ENCODE peak calls at places on chromosomes 1 and 21, in nine cellular contexts. A is fibroblast of mammary gland, E is stomach, X is fibroblast of lung, Z is coronary artery, W is PC-3, J is mucosa of descending colon, F is kidney, M is astrocyte of the spinal cord. D is an unnamed sample.
A peak's percentile ranks its signal among the peaks of the same experiment; 100 is the strongest.

GRCh38 chr1:50568782-50569181 is 145.5 kb upstream of the DMRTA2 start:
- DNase-seq in A (no peak), E (no peak), X (no peak), Z (no peak), W (no peak), J (no peak), F (no peak), M (no peak), D (peak; percentile 17)

GRCh38 chr1:113975211-113975895 is 3.9 kb upstream of the OLFML3 start:
- DNase-seq in A (no peak), E (no peak), X (peak; percentile 61), Z (no peak), W (no peak), J (no peak), F (no peak), M (peak; percentile 39), D (no peak)

GRCh38 chr1:23484253-23485001 is 448 bp upstream of the ASAP3 start:
- DNase-seq in A (peak; percentile 91), E (peak; percentile 93), X (peak; percentile 91), Z (peak; percentile 95), W (peak; percentile 82), J (peak; percentile 96), F (peak; percentile 98), M (peak; percentile 91), D (peak; percentile 95)

GRCh38 chr1:202268032-202268431 is 73.7 kb downstream of the UBE2T start:
- DNase-seq in A (no peak), E (peak; percentile 2), X (no peak), Z (no peak), W (no peak), J (no peak), F (no peak), M (no peak), D (no peak)

GRCh38 chr1:8169364-8170058 is 143.4 kb upstream of the ERRFI1 start:
- DNase-seq in A (peak; percentile 94), E (peak; percentile 55), X (peak; percentile 81), Z (no peak), W (peak; percentile 81), J (no peak), F (peak; percentile 83), M (peak; percentile 83), D (peak; percentile 90)

GRCh38 chr1:109299087-109299983 is 7.5 kb downstream of the MYBPHL start:
- DNase-seq in A (peak; percentile 67), E (no peak), X (peak; percentile 97), Z (no peak), W (peak; percentile 36), J (no peak), F (no peak), M (peak; percentile 93), D (peak; percentile 94)

GRCh38 chr1:153742411-153743142 is 14.7 kb downstream of the INTS3 start:
- DNase-seq in A (peak; percentile 87), E (no peak), X (peak; percentile 90), Z (no peak), W (no peak), J (no peak), F (peak; percentile 78), M (peak; percentile 37), D (peak; percentile 50)

GRCh38 chr1:212315907-212316306 is 30.7 kb downstream of the PPP2R5A start:
- DNase-seq in A (peak; percentile 42), E (no peak), X (no peak), Z (no peak), W (peak; percentile 65), J (no peak), F (no peak), M (peak; percentile 36), D (peak; percentile 40)

GRCh38 chr1:232628335-232629214 is 1.4 kb downstream of the SIPA1L2 start:
- DNase-seq in A (peak; percentile 48), E (no peak), X (peak; percentile 54), Z (no peak), W (peak; percentile 75), J (no peak), F (no peak), M (peak; percentile 62), D (peak; percentile 44)

GRCh38 chr1:68916227-68916853 is 419.5 kb upstream of the DEPDC1 start:
- DNase-seq in A (peak; percentile 73), E (peak; percentile 30), X (peak; percentile 95), Z (no peak), W (peak; percentile 48), J (no peak), F (no peak), M (peak; percentile 89), D (peak; percentile 33)

GRCh38 chr1:42646056-42646455 is 12.2 kb upstream of the PPIH start:
- DNase-seq in A (no peak), E (no peak), X (no peak), Z (no peak), W (no peak), J (no peak), F (no peak), M (no peak), D (no peak)

GRCh38 chr21:36719614-36720013 is 20.7 kb downstream of the SIM2 start:
- DNase-seq in A (no peak), E (peak; percentile 91), X (no peak), Z (no peak), W (no peak), J (peak; percentile 92), F (peak; percentile 75), M (no peak), D (no peak)

GRCh38 chr1:156941675-156942074 is 21.2 kb downstream of the LRRC71 start:
- DNase-seq in A (no peak), E (no peak), X (no peak), Z (no peak), W (no peak), J (no peak), F (no peak), M (no peak), D (no peak)

DNA sequence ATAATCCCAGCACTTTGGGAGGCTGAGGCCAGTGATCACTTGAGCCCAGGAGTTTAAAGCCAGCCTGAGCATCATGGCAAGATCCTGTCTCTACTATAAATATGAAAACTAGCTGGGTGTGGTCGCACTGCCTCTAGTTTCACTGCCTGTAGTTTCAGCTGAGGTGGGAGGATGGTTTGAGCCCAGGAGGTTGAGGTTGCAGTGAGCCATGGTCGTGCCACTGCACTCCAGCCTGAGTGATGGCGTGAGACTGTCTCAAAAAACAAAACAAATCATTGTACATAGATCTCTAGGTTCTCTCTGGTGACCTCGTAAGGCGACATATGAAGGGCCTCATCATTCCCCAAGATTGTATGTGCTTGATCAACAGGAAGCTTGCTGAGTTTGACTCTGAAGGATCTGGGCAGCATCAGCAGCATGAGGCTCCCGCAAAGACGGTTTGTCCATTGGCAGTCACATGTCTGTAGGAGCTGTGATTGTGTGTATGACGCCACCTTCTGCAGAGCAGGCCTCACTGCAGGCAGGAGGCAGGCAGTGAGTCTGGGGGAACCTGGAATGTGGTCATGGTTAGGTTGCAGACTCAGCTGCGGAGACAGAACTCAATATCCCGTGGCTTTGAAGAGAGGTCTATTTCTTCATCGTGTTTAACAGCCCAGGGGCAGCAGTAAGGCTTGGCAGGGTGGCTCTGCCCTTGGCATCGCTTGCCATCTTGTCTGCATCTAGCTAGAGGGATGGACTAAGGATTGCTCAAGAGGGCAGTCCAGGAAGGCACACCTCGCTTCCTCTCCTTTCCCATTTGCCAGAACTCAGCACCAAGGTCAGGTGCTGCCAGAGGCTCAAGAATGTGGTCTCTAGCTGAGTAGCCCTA is 13.9 kb downstream of the ATP5PO start:
- DNase-seq in A (peak; percentile 79), E (no peak), X (peak; percentile 70), Z (no peak), W (peak; percentile 55), J (peak; percentile 35), F (no peak), M (peak; percentile 72), D (peak; percentile 69)
- TF ChIP-seq CTCF in A (peak; percentile 69), E (no peak), X (peak; percentile 43), Z (peak; percentile 28), W (peak; percentile 76), J (peak; percentile 11), F (peak; percentile 43), M (peak; percentile 81), D (peak; percentile 55)

DNA sequence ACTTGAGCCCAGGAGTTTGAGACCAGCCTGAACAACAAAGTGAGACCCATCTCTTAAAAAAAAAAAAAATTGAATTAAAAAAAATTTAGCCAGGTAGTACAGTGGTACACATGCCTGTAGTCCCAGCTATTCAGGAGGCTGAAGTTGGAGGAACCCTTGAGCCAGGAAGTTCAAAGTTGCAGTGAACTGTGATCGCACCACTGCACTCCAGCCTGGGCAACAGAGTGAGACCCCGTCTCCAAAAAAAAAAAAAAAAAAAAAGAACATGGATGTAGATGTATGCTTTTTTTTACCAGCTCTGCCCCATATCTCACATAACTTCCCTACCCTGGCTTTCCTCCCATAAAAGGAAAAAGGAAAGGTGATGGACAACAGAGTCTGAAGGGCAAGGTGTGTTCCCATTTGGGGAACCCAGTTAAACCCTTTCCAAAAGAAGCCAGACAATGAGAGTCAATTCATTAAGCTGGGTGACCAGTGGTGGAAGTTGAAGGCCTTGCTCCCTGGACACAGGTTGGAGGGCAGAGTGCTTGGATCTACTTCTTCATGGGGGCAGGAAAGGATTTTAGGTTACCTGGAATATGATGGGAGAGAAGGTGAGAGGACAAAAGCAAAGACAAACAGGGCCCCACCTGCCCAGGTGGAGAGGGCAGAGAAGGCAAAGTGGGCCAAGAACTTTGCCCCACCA is 2.9 kb downstream of the KRTCAP2 start:
- DNase-seq in A (no peak), E (no peak), X (no peak), Z (peak; percentile 43), W (no peak), J (no peak), F (no peak), M (no peak), D (no peak)
- H3K4me3 ChIP-seq in A (no peak overlapping the region), E (no peak overlapping the region), X (no peak overlapping the region), Z (no peak overlapping the region), W (no peak overlapping the region), J (no peak overlapping the region), F (no peak overlapping the region), M (no peak overlapping the region), D (no peak overlapping the region)

DNA sequence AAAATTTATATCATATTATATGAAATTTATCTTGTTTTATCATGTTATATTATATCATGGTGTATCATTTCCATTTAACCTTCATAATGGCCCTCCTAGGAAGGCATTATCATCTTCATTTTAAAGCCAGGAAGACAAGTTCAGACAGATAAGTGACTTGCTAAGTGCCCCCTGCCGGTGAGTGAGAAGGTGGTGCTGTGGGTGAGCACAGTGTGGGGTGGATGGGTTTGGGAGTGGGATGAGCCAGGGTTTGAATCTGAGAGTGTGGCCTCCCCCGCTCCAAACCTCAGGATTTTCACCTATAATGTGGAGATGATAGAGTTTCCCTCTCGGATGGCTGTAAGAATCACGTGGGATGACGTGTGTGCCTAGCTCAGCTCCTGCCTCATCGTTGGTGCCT is 108.7 kb upstream of the IGSF21 start:
- DNase-seq in A (no peak), E (no peak), X (no peak), Z (no peak), W (peak; percentile 20), J (no peak), F (no peak), M (no peak), D (no peak)
- TF ChIP-seq CTCF in A (peak; percentile 25), E (no peak), X (peak; percentile 31), Z (no peak), W (peak; percentile 56), J (no peak), F (no peak), M (no peak), D (no peak)

DNA sequence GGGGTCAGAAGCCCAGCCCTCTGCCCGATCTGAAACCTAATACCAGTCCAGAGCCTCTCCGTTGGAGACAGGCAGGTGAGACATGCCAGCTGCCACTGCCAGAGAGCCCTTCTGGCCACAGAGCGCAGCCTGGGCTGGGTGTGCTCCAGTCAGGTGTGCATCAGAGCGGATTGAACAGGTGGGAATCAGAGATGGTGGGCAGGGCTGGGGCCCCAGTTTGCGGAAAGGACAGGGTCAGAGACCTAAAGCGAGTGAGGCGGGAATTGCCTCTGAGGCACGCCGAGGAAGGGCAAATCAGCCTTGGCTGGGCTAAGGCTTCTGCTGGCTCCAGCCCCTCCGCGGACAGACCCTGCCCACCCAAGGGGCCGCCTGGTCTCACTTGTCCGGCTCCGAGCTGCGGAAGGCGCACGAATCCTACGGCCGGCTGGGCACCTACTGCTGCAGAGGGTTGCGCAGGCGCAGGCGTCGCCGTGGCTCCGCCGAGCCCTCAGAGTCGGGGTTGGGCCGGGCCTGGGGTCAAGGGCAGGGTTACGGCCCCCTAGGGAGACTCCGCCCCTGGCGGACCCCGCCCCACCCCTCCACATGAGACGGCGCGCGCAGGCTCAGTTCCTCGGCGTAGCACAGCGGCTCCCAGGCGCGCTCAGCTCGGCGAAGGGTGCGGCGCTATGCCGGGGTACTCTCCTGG is 10.3 kb downstream of the CPLANE2 start:
- DNase-seq in A (no peak), E (peak; percentile 80), X (no peak), Z (no peak), W (no peak), J (peak; percentile 85), F (peak; percentile 92), M (no peak), D (peak; percentile 46)
- H3K4me3 ChIP-seq in A (no peak overlapping the region), E (peak overlapping the region; percentile 28), X (no peak overlapping the region), Z (peak overlapping the region; percentile 32), W (no peak overlapping the region), J (no peak overlapping the region), F (peak overlapping the region; percentile 37), M (peak overlapping the region; percentile 10), D (peak overlapping the region; percentile 43)